ENCODE peak calls at places on chromosome 21, in nine cellular contexts. One of them, this sample, is unnamed. For H3K36me3, the result is how much of the 10 kb centered on the place peaks cover.

GRCh38 chr21:16624468-16625102 is 888.3 kb upstream of the CXADR start:
- DNase-seq in CD8-positive, alpha-beta memory T cell: no peak
- DNase-seq in adrenal gland: no peak
- DNase-seq in breast epithelium: no peak
- DNase-seq in SJSA1: no peak
- DNase-seq in mesenchymal stem cell: no peak
- DNase-seq in Panc1: no peak
- DNase-seq in OCI-LY7: no peak
- DNase-seq in mesendoderm: no peak
- DNase-seq in this sample: no peak

GRCh38 chr21:27564684-27565280 is 597.9 kb upstream of the ADAMTS5 start:
- DNase-seq in SJSA1: peak
- DNase-seq in Panc1: no peak
- DNase-seq in mesendoderm: peak
- DNase-seq in CD8-positive, alpha-beta memory T cell: no peak
- DNase-seq in adrenal gland: peak
- DNase-seq in breast epithelium: no peak
- DNase-seq in OCI-LY7: peak
- DNase-seq in mesenchymal stem cell: peak
- DNase-seq in this sample: peak

GRCh38 chr21:29114765-29115164 is 15.7 kb upstream of the MAP3K7CL start:
- DNase-seq in adrenal gland: no peak
- DNase-seq in mesenchymal stem cell: peak
- DNase-seq in Panc1: no peak
- DNase-seq in OCI-LY7: no peak
- DNase-seq in breast epithelium: no peak
- DNase-seq in mesendoderm: peak
- DNase-seq in SJSA1: no peak
- DNase-seq in CD8-positive, alpha-beta memory T cell: no peak
- DNase-seq in this sample: no peak

GRCh38 chr21:28832013-28832714 is 160.5 kb downstream of the LTN1 start:
- DNase-seq in adrenal gland: no peak
- DNase-seq in Panc1: peak
- DNase-seq in SJSA1: no peak
- DNase-seq in mesendoderm: peak
- DNase-seq in OCI-LY7: no peak
- DNase-seq in mesenchymal stem cell: peak
- DNase-seq in breast epithelium: no peak
- DNase-seq in CD8-positive, alpha-beta memory T cell: no peak
- DNase-seq in this sample: peak

GRCh38 chr21:39350094-39351006 is 1.5 kb upstream of the HMGN1 start:
- DNase-seq in SJSA1: no peak
- DNase-seq in adrenal gland: no peak
- DNase-seq in OCI-LY7: no peak
- DNase-seq in mesenchymal stem cell: no peak
- DNase-seq in breast epithelium: no peak
- DNase-seq in Panc1: no peak
- DNase-seq in mesendoderm: no peak
- DNase-seq in CD8-positive, alpha-beta memory T cell: no peak
- DNase-seq in this sample: peak

GRCh38 chr21:35603471-35603870 is 456.9 kb downstream of the SETD4 start:
- DNase-seq in OCI-LY7: no peak
- DNase-seq in mesendoderm: peak
- DNase-seq in CD8-positive, alpha-beta memory T cell: no peak
- DNase-seq in breast epithelium: no peak
- DNase-seq in SJSA1: no peak
- DNase-seq in Panc1: no peak
- DNase-seq in adrenal gland: no peak
- DNase-seq in mesenchymal stem cell: no peak
- DNase-seq in this sample: peak

GRCh38 chr21:33642896-33643657 is 776 bp downstream of the ITSN1 start:
- DNase-seq in breast epithelium: no peak
- DNase-seq in CD8-positive, alpha-beta memory T cell: no peak
- DNase-seq in Panc1: no peak
- DNase-seq in adrenal gland: peak
- DNase-seq in mesendoderm: peak
- DNase-seq in SJSA1: peak
- DNase-seq in mesenchymal stem cell: peak
- DNase-seq in OCI-LY7: peak
- DNase-seq in this sample: peak

GRCh38 chr21:31294691-31295090 is 49.4 kb downstream of the TIAM1 start:
- DNase-seq in mesenchymal stem cell: no peak
- DNase-seq in mesendoderm: no peak
- DNase-seq in adrenal gland: no peak
- DNase-seq in SJSA1: no peak
- DNase-seq in CD8-positive, alpha-beta memory T cell: no peak
- DNase-seq in OCI-LY7: no peak
- DNase-seq in Panc1: no peak
- DNase-seq in breast epithelium: no peak
- DNase-seq in this sample: no peak

GRCh38 chr21:26449161-26449560 is 123.9 kb downstream of the CYYR1 start:
- DNase-seq in OCI-LY7: no peak
- DNase-seq in mesenchymal stem cell: peak
- DNase-seq in mesendoderm: no peak
- DNase-seq in CD8-positive, alpha-beta memory T cell: no peak
- DNase-seq in breast epithelium: no peak
- DNase-seq in SJSA1: no peak
- DNase-seq in Panc1: no peak
- DNase-seq in adrenal gland: no peak
- DNase-seq in this sample: no peak

GRCh38 chr21:19322360-19322759 is 918.8 kb upstream of the TMPRSS15 start:
- DNase-seq in mesendoderm: no peak
- DNase-seq in breast epithelium: no peak
- DNase-seq in OCI-LY7: no peak
- DNase-seq in adrenal gland: no peak
- DNase-seq in SJSA1: no peak
- DNase-seq in Panc1: no peak
- DNase-seq in CD8-positive, alpha-beta memory T cell: no peak
- DNase-seq in mesenchymal stem cell: no peak
- DNase-seq in this sample: peak

GRCh38 chr21:26124896-26125295 is 45.7 kb downstream of the APP start:
- DNase-seq in mesendoderm: no peak
- DNase-seq in mesenchymal stem cell: no peak
- DNase-seq in SJSA1: no peak
- DNase-seq in OCI-LY7: no peak
- DNase-seq in breast epithelium: no peak
- DNase-seq in adrenal gland: peak
- DNase-seq in Panc1: no peak
- DNase-seq in CD8-positive, alpha-beta memory T cell: no peak
- DNase-seq in this sample: peak

GRCh38 chr21:30329203-30329868 is 8.2 kb downstream of the KRTAP27-1 start:
- DNase-seq in SJSA1: no peak
- DNase-seq in breast epithelium: no peak
- DNase-seq in mesenchymal stem cell: no peak
- DNase-seq in OCI-LY7: no peak
- DNase-seq in Panc1: no peak
- DNase-seq in adrenal gland: no peak
- DNase-seq in mesendoderm: no peak
- DNase-seq in CD8-positive, alpha-beta memory T cell: no peak
- DNase-seq in this sample: no peak

GRCh38 chr21:34744801-34745200 is 76.0 kb downstream of the CLIC6 start:
- DNase-seq in SJSA1: no peak
- DNase-seq in mesendoderm: no peak
- DNase-seq in OCI-LY7: no peak
- DNase-seq in adrenal gland: peak
- DNase-seq in CD8-positive, alpha-beta memory T cell: no peak
- DNase-seq in Panc1: no peak
- DNase-seq in mesenchymal stem cell: no peak
- DNase-seq in breast epithelium: no peak
- DNase-seq in this sample: no peak

GRCh38 chr21:14864211-14865021 is 200.4 kb downstream of the NRIP1 start:
- DNase-seq in mesendoderm: peak
- DNase-seq in CD8-positive, alpha-beta memory T cell: no peak
- DNase-seq in breast epithelium: no peak
- DNase-seq in adrenal gland: peak
- DNase-seq in Panc1: no peak
- DNase-seq in SJSA1: peak
- DNase-seq in mesenchymal stem cell: peak
- DNase-seq in OCI-LY7: peak
- DNase-seq in this sample: peak

GRCh38 chr21:42523941-42524340 is 10.3 kb downstream of the SLC37A1 start:
- DNase-seq in mesenchymal stem cell: no peak
- DNase-seq in breast epithelium: no peak
- DNase-seq in adrenal gland: no peak
- DNase-seq in Panc1: no peak
- DNase-seq in OCI-LY7: no peak
- DNase-seq in mesendoderm: no peak
- DNase-seq in SJSA1: no peak
- DNase-seq in CD8-positive, alpha-beta memory T cell: no peak
- DNase-seq in this sample: peak

GRCh38 chr21:42524341-42525227 is 10.9 kb downstream of the SLC37A1 start:
- DNase-seq in mesenchymal stem cell: peak
- DNase-seq in mesendoderm: peak
- DNase-seq in adrenal gland: no peak
- DNase-seq in CD8-positive, alpha-beta memory T cell: peak
- DNase-seq in SJSA1: peak
- DNase-seq in Panc1: no peak
- DNase-seq in breast epithelium: peak
- DNase-seq in OCI-LY7: peak
- DNase-seq in this sample: peak

GRCh38 chr21:42526379-42526727 is 12.7 kb downstream of the SLC37A1 start:
- DNase-seq in breast epithelium: no peak
- DNase-seq in mesendoderm: no peak
- DNase-seq in OCI-LY7: no peak
- DNase-seq in Panc1: no peak
- DNase-seq in mesenchymal stem cell: no peak
- DNase-seq in CD8-positive, alpha-beta memory T cell: no peak
- DNase-seq in SJSA1: no peak
- DNase-seq in adrenal gland: peak
- DNase-seq in this sample: peak

GRCh38 chr21:42525676-42526378 is 12.2 kb downstream of the SLC37A1 start:
- DNase-seq in SJSA1: no peak
- DNase-seq in CD8-positive, alpha-beta memory T cell: no peak
- DNase-seq in mesenchymal stem cell: no peak
- DNase-seq in breast epithelium: no peak
- DNase-seq in adrenal gland: no peak
- DNase-seq in OCI-LY7: no peak
- DNase-seq in mesendoderm: no peak
- DNase-seq in Panc1: no peak
- DNase-seq in this sample: no peak

GRCh38 chr21:42525228-42525604 is 11.6 kb downstream of the SLC37A1 start:
- DNase-seq in OCI-LY7: peak
- DNase-seq in Panc1: no peak
- DNase-seq in CD8-positive, alpha-beta memory T cell: no peak
- DNase-seq in breast epithelium: no peak
- DNase-seq in SJSA1: peak
- DNase-seq in adrenal gland: no peak
- DNase-seq in mesenchymal stem cell: peak
- DNase-seq in mesendoderm: peak
- DNase-seq in this sample: no peak
- H3K4me3 ChIP-seq in OCI-LY7: peak
- H3K4me3 ChIP-seq in Panc1: no peak
- H3K4me3 ChIP-seq in CD8-positive, alpha-beta memory T cell: no peak
- H3K4me3 ChIP-seq in breast epithelium: peak
- H3K4me3 ChIP-seq in SJSA1: no peak
- H3K4me3 ChIP-seq in adrenal gland: no peak
- H3K4me3 ChIP-seq in mesenchymal stem cell: no peak
- H3K4me3 ChIP-seq in mesendoderm: no peak
- H3K4me3 ChIP-seq in this sample: no peak

DNA sequence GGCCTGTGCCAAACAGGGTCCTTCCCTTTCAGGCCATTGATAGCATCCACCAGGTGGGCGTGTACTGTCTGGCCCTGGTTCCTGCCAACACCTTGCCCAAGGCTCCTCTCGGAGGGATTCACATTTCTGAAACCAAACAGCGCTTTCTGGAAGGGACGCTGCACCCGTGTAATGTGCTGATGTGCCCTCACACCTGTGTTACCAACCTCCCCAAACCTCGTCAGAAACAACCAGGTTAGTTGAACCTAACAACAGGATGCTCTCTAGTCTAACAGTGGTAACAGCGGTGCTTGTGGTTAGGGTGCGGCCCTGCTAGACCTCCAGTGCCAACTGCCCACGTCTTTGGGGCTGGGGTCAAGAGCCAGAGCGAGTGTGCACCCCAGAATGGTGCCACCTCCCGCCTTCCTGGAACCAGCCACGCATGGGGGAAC is 54.4 kb downstream of the S100B start:
- DNase-seq in breast epithelium: no peak
- DNase-seq in mesendoderm: no peak
- DNase-seq in adrenal gland: no peak
- DNase-seq in mesenchymal stem cell: no peak
- DNase-seq in Panc1: no peak
- DNase-seq in CD8-positive, alpha-beta memory T cell: peak
- DNase-seq in OCI-LY7: no peak
- DNase-seq in SJSA1: no peak
- DNase-seq in this sample: peak
- H3K36me3 ChIP-seq in breast epithelium: under half
- H3K36me3 ChIP-seq in mesendoderm: under half
- H3K36me3 ChIP-seq in adrenal gland: half or more
- H3K36me3 ChIP-seq in mesenchymal stem cell: half or more
- H3K36me3 ChIP-seq in Panc1: under half
- H3K36me3 ChIP-seq in CD8-positive, alpha-beta memory T cell: under half
- H3K36me3 ChIP-seq in OCI-LY7: under half
- H3K36me3 ChIP-seq in SJSA1: half or more
- H3K36me3 ChIP-seq in this sample: under half

DNA sequence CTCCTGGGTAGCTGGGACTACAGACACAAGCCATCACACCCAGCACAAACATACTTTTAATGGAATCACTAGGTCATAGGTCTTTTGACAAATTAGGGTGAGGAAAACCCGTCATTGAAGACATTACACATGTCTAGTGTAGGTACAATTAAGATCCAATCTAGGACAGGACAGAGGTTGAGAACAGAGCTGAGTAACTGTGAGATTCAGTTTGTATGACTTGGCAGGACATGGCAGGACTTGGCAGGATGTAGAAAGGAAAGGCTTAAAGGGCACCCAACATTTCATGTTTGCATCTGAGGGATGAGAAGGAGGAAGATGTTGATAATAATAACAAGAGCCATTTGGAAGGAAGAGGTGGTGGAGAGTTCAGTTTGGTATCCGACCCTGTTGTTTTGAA is 483.8 kb downstream of the PCP4 start:
- DNase-seq in CD8-positive, alpha-beta memory T cell: no peak
- DNase-seq in OCI-LY7: no peak
- DNase-seq in SJSA1: no peak
- DNase-seq in breast epithelium: no peak
- DNase-seq in mesenchymal stem cell: no peak
- DNase-seq in Panc1: no peak
- DNase-seq in adrenal gland: no peak
- DNase-seq in mesendoderm: no peak
- DNase-seq in this sample: no peak
- H3K4me3 ChIP-seq in CD8-positive, alpha-beta memory T cell: no peak
- H3K4me3 ChIP-seq in OCI-LY7: no peak
- H3K4me3 ChIP-seq in SJSA1: no peak
- H3K4me3 ChIP-seq in breast epithelium: no peak
- H3K4me3 ChIP-seq in mesenchymal stem cell: no peak
- H3K4me3 ChIP-seq in Panc1: no peak
- H3K4me3 ChIP-seq in adrenal gland: no peak
- H3K4me3 ChIP-seq in mesendoderm: no peak
- H3K4me3 ChIP-seq in this sample: no peak

DNA sequence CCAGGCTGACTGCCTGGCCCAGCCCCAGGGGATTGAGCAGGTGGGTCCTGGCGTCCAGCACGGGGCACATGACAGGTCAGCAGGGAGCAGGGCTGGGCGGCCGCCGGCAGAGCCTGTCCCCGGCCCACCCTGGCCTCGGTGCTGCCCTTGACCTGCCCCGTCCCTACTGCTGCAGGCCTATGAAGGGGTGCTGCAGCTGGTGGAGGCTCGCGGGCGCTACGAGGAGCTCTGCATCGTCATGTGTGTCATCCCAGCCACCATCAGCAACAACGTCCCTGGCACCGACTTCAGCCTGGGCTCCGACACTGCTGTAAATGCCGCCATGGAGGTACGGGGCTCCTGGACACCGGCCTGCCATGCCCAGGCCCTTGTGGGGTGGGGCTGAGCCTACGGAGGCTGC is 15.6 kb downstream of the CFAP410 start:
- DNase-seq in OCI-LY7: no peak
- DNase-seq in adrenal gland: no peak
- DNase-seq in mesenchymal stem cell: no peak
- DNase-seq in SJSA1: no peak
- DNase-seq in breast epithelium: no peak
- DNase-seq in Panc1: no peak
- DNase-seq in mesendoderm: no peak
- DNase-seq in CD8-positive, alpha-beta memory T cell: no peak
- DNase-seq in this sample: no peak
- H3K36me3 ChIP-seq in OCI-LY7: under half
- H3K36me3 ChIP-seq in adrenal gland: half or more
- H3K36me3 ChIP-seq in mesenchymal stem cell: half or more
- H3K36me3 ChIP-seq in SJSA1: half or more
- H3K36me3 ChIP-seq in breast epithelium: under half
- H3K36me3 ChIP-seq in Panc1: under half
- H3K36me3 ChIP-seq in mesendoderm: under half
- H3K36me3 ChIP-seq in CD8-positive, alpha-beta memory T cell: under half
- H3K36me3 ChIP-seq in this sample: under half